ENCODE peak calls at places on chromosomes 4 and X, in five cellular contexts. One of them, this sample, is unnamed.

GRCh38 chr4:143403551-143403816 is 66.8 kb downstream of the GAB1 start:
- DNase-seq in HepG2: no peak
- DNase-seq in K562: no peak
- DNase-seq in A549: no peak
- DNase-seq in GM12878: no peak
- DNase-seq in this sample: no peak

GRCh38 chr4:7630559-7631287 is 196.0 kb upstream of the PSAPL1 start:
- DNase-seq in HepG2: peak
- DNase-seq in K562: no peak
- DNase-seq in A549: peak
- DNase-seq in GM12878: no peak
- DNase-seq in this sample: peak

GRCh38 chr4:102612195-102612594 is 111.0 kb downstream of the NFKB1 start:
- DNase-seq in HepG2: no peak
- DNase-seq in K562: no peak
- DNase-seq in A549: no peak
- DNase-seq in GM12878: no peak
- DNase-seq in this sample: no peak

GRCh38 chrX:44596277-44596676 is 53.6 kb upstream of the FUNDC1 start:
- DNase-seq in HepG2: no peak
- DNase-seq in K562: no peak
- DNase-seq in A549: no peak
- DNase-seq in GM12878: peak
- DNase-seq in this sample: no peak

GRCh38 chr4:108148316-108148715 is 20.4 kb downstream of the LEF1 start:
- DNase-seq in HepG2: no peak
- DNase-seq in K562: no peak
- DNase-seq in A549: no peak
- DNase-seq in GM12878: no peak
- DNase-seq in this sample: no peak

GRCh38 chr4:52718123-52718522 is 33.1 kb downstream of the ERVMER34-1 start:
- DNase-seq in HepG2: no peak
- DNase-seq in K562: no peak
- DNase-seq in A549: no peak
- DNase-seq in GM12878: no peak
- DNase-seq in this sample: peak

GRCh38 chr4:72606751-72607150 is 37.7 kb upstream of the ADAMTS3 start:
- DNase-seq in HepG2: no peak
- DNase-seq in K562: no peak
- DNase-seq in A549: no peak
- DNase-seq in GM12878: no peak
- DNase-seq in this sample: no peak

GRCh38 chr4:148730766-148731165 is 288.6 kb upstream of the NR3C2 start:
- DNase-seq in HepG2: no peak
- DNase-seq in K562: no peak
- DNase-seq in A549: no peak
- DNase-seq in GM12878: no peak
- DNase-seq in this sample: no peak

GRCh38 chr4:2253160-2254084 is 8.5 kb downstream of the MXD4 start:
- DNase-seq in HepG2: no peak
- DNase-seq in K562: no peak
- DNase-seq in A549: no peak
- DNase-seq in GM12878: no peak
- DNase-seq in this sample: no peak

GRCh38 chr4:106981431-106981830 is 54.7 kb downstream of the DKK2 start:
- DNase-seq in HepG2: no peak
- DNase-seq in K562: no peak
- DNase-seq in A549: no peak
- DNase-seq in GM12878: no peak
- DNase-seq in this sample: no peak

GRCh38 chr4:179989975-179990374 is 2253.2 kb upstream of the TENM3 start:
- DNase-seq in HepG2: no peak
- DNase-seq in K562: no peak
- DNase-seq in A549: no peak
- DNase-seq in GM12878: peak
- DNase-seq in this sample: no peak

GRCh38 chr4:7073526-7074390 is 5.9 kb upstream of the GRPEL1 start:
- DNase-seq in HepG2: peak
- DNase-seq in K562: peak
- DNase-seq in A549: peak
- DNase-seq in GM12878: no peak
- DNase-seq in this sample: peak

GRCh38 chrX:23451266-23451665 is 116.6 kb downstream of the PTCHD1 start:
- DNase-seq in HepG2: no peak
- DNase-seq in K562: no peak
- DNase-seq in A549: no peak
- DNase-seq in GM12878: no peak
- DNase-seq in this sample: no peak

DNA sequence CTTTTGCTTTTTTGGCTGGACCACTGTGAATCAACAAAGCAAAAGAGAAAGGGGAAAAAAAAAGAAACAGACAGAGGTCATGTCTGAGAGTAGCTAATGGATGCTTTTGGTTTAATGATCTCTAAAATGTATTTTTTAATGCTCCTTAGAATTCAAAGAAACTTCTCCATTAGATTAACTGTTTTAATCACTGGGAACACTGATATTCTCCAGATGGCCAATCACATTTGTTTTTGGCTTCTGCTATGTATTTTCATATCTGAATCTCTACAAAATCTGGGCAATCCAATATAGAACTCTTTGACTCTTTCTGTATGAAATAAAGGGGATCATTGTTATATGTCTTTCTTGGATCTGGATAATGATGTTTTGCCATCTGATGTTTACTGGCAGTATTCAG is 278.2 kb downstream of the ADGRL3 start:
- DNase-seq in HepG2: no peak
- DNase-seq in K562: no peak
- DNase-seq in A549: no peak
- DNase-seq in GM12878: no peak
- DNase-seq in this sample: no peak
- H3K4me2 ChIP-seq in HepG2: no peak
- H3K4me2 ChIP-seq in K562: no peak
- H3K4me2 ChIP-seq in A549: no peak
- H3K4me2 ChIP-seq in GM12878: no peak
- H3K4me2 ChIP-seq in this sample: no peak

GRCh38 chrX:134542485-134542884 is 82.5 kb downstream of the HPRT1 start:
- DNase-seq in HepG2: no peak
- DNase-seq in K562: peak
- DNase-seq in A549: no peak
- DNase-seq in GM12878: no peak
- DNase-seq in this sample: peak
- TF ChIP-seq BHLHE40 in HepG2: no peak
- TF ChIP-seq BHLHE40 in K562: no peak
- TF ChIP-seq BHLHE40 in A549: no peak
- TF ChIP-seq BHLHE40 in GM12878: no peak
- TF ChIP-seq BHLHE40 in this sample: no peak

DNA sequence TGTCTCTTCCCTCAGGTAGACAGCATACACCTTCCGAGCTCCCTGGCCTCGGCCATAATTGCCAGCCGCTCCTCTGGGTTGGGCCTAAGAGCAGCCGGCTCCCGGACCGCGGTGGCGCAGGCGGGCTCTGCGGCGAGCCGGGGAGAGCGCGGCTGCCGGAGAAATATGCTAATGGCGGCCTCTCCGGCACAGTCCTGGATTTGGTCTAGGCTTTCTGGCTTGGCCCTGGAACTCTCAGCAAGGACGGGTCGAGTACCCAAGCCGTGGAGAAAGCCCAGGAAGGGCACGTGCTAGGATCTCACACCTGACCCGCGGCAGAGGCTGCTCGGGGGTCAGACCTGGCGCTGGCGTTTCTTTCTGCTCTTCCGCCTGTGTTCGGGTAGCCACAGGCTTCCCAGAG is 18.6 kb upstream of the ZIC3 start:
- DNase-seq in HepG2: no peak
- DNase-seq in K562: no peak
- DNase-seq in A549: no peak
- DNase-seq in GM12878: no peak
- DNase-seq in this sample: no peak
- H3K4me2 ChIP-seq in HepG2: no peak
- H3K4me2 ChIP-seq in K562: no peak
- H3K4me2 ChIP-seq in A549: no peak
- H3K4me2 ChIP-seq in GM12878: no peak
- H3K4me2 ChIP-seq in this sample: no peak

DNA sequence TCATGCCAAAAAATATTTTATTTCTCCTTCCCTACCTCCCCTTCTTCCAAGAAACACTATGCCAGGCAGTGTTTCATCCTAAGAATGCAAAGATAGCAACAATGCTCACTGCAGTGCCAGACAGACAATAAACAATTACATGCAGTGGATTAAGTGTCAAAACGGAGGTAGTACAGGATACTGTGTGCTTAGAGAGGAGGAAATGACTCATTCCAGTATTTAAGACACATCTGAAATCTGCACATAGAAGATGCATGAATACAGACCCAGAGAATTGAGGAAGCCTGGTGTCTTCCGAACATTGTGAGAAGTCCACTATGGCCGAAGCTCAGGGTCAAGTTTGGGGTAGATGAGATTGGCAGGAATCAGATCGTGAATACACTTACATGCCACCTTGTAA is 326.4 kb downstream of the PPP3CA start:
- DNase-seq in HepG2: no peak
- DNase-seq in K562: no peak
- DNase-seq in A549: no peak
- DNase-seq in GM12878: peak
- DNase-seq in this sample: peak
- TF ChIP-seq BHLHE40 in HepG2: no peak
- TF ChIP-seq BHLHE40 in K562: no peak
- TF ChIP-seq BHLHE40 in A549: no peak
- TF ChIP-seq BHLHE40 in GM12878: peak
- TF ChIP-seq BHLHE40 in this sample: no peak

GRCh38 chr4:5870220-5870619 is 22.7 kb downstream of the CRMP1 start:
- DNase-seq in HepG2: no peak
- DNase-seq in K562: no peak
- DNase-seq in A549: no peak
- DNase-seq in GM12878: no peak
- DNase-seq in this sample: no peak

GRCh38 chr4:5870701-5871100 is 22.2 kb downstream of the CRMP1 start:
- DNase-seq in HepG2: no peak
- DNase-seq in K562: no peak
- DNase-seq in A549: no peak
- DNase-seq in GM12878: no peak
- DNase-seq in this sample: no peak

GRCh38 chr4:5878359-5878758 is 14.5 kb downstream of the CRMP1 start:
- DNase-seq in HepG2: no peak
- DNase-seq in K562: no peak
- DNase-seq in A549: no peak
- DNase-seq in GM12878: no peak
- DNase-seq in this sample: no peak

DNA sequence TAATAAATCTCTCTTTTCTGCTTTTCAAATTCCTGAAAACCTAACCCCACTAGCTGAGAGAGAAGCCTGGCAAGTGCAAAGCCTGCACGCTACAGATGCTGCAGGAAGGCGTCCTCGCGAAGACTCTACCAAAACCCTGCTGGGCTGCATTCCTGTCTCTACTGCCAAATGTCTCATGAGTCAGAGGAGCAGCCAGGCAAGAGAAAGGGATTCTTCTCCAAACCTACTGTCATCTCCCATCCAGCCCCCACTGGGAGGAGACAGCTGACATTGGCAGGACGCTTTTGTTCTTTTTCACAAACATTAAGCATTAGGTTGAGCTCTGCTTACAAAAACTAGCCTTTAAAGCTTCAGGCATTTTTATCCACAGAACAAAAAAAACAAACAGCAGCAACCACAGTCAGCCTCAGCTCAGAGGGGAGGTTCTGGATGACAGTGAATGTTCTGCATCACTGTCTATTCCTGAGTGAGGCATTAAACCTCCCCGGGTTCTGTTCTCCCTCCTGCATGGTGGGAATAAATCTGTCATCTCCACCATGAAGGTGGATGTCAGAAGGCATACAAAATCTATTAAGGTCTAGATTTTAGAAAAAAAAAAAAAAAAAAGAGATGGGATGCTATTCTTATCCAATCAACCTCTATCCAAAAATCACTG is 17.9 kb downstream of the CRMP1 start:
- DNase-seq in HepG2: no peak
- DNase-seq in K562: no peak
- DNase-seq in A549: no peak
- DNase-seq in GM12878: no peak
- DNase-seq in this sample: peak
- H3K4me2 ChIP-seq in HepG2: no peak
- H3K4me2 ChIP-seq in K562: no peak
- H3K4me2 ChIP-seq in A549: no peak
- H3K4me2 ChIP-seq in GM12878: no peak
- H3K4me2 ChIP-seq in this sample: no peak

DNA sequence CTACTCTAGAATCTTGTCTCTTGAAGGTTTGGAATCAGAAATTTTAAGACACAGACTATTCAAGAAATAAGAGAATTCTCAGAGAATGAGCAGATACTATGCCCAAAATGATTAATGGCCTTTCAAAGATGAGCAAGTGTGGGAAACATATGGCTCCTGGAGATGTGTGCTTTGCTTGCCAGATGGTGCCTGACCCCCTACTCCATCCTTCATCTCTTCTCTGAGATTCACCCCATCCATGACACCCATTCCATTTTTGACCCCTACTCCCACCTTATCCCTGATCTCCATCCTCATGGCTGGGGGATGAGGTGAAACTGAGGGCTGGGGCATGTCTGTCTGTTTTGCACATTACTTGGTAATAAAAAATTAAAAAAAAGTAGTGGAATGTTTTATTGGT is 75.5 kb downstream of the GPC3 start:
- DNase-seq in HepG2: no peak
- DNase-seq in K562: no peak
- DNase-seq in A549: no peak
- DNase-seq in GM12878: no peak
- DNase-seq in this sample: no peak
- TF ChIP-seq BHLHE40 in HepG2: no peak
- TF ChIP-seq BHLHE40 in K562: no peak
- TF ChIP-seq BHLHE40 in A549: no peak
- TF ChIP-seq BHLHE40 in GM12878: no peak
- TF ChIP-seq BHLHE40 in this sample: no peak

GRCh38 chr4:136103616-136104015 is 1428.7 kb downstream of the PCDH18 start:
- DNase-seq in HepG2: no peak
- DNase-seq in K562: no peak
- DNase-seq in A549: no peak
- DNase-seq in GM12878: no peak
- DNase-seq in this sample: no peak

DNA sequence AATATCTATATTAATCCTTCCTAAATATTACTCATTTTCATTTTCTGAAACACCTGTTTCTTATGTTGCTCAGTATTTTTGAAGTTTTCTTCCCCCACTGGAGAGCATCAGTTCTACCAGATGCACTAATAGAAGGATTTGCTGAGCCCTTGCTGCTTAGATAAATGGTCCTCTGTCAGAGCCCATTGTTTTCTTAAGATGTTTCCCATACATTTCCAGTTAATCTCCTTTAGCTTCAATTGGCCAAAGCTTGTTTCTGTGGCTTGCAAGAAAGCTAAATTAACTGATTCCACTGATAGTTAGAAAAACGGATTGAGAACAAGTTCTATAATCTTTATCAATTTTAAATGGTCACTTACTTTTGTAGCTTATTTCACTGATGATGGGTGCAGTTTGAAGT is 1425.5 kb downstream of the PCDH18 start:
- DNase-seq in HepG2: no peak
- DNase-seq in K562: no peak
- DNase-seq in A549: no peak
- DNase-seq in GM12878: no peak
- DNase-seq in this sample: no peak
- H3K4me2 ChIP-seq in HepG2: no peak
- H3K4me2 ChIP-seq in K562: no peak
- H3K4me2 ChIP-seq in A549: no peak
- H3K4me2 ChIP-seq in GM12878: no peak
- H3K4me2 ChIP-seq in this sample: no peak

This sample was measured in IMR-90.